ENCODE peak calls at places on chromosomes 1 and 21, in eight cellular contexts. One of them, this sample, is unnamed.

GRCh38 chr1:110540891-110541685 is 22.1 kb upstream of the KCNA10 start:
- DNase-seq in left ventricle myocardium inferior: no peak
- DNase-seq in AG04450: no peak
- DNase-seq in A549: no peak
- DNase-seq in mucosa of descending colon: no peak
- DNase-seq in Calu3: no peak
- DNase-seq in WTC11: no peak
- DNase-seq in astrocyte of the spinal cord: no peak
- DNase-seq in this sample: no peak

GRCh38 chr1:8815582-8816285 is 1.7 kb downstream of the RERE start:
- DNase-seq in mucosa of descending colon: no peak
- DNase-seq in left ventricle myocardium inferior: no peak
- DNase-seq in WTC11: no peak
- DNase-seq in Calu3: no peak
- DNase-seq in A549: no peak
- DNase-seq in astrocyte of the spinal cord: peak
- DNase-seq in AG04450: no peak
- DNase-seq in this sample: no peak

GRCh38 chr1:5748286-5749225 is 243.7 kb downstream of the NPHP4 start:
- DNase-seq in astrocyte of the spinal cord: no peak
- DNase-seq in WTC11: no peak
- DNase-seq in A549: no peak
- DNase-seq in Calu3: no peak
- DNase-seq in mucosa of descending colon: no peak
- DNase-seq in AG04450: no peak
- DNase-seq in left ventricle myocardium inferior: no peak
- DNase-seq in this sample: no peak

GRCh38 chr21:25330266-25330665 is 277.0 kb downstream of the MRPL39 start:
- DNase-seq in A549: no peak
- DNase-seq in astrocyte of the spinal cord: peak
- DNase-seq in left ventricle myocardium inferior: no peak
- DNase-seq in Calu3: no peak
- DNase-seq in AG04450: peak
- DNase-seq in mucosa of descending colon: no peak
- DNase-seq in WTC11: no peak
- DNase-seq in this sample: no peak

GRCh38 chr21:22225299-22225698 is 1227.1 kb downstream of the NCAM2 start:
- DNase-seq in A549: no peak
- DNase-seq in mucosa of descending colon: no peak
- DNase-seq in AG04450: no peak
- DNase-seq in Calu3: no peak
- DNase-seq in WTC11: no peak
- DNase-seq in astrocyte of the spinal cord: no peak
- DNase-seq in left ventricle myocardium inferior: no peak
- DNase-seq in this sample: no peak

GRCh38 chr1:31828926-31829690 is 13.3 kb upstream of the SPOCD1 start:
- DNase-seq in AG04450: no peak
- DNase-seq in astrocyte of the spinal cord: no peak
- DNase-seq in A549: no peak
- DNase-seq in Calu3: no peak
- DNase-seq in left ventricle myocardium inferior: no peak
- DNase-seq in mucosa of descending colon: no peak
- DNase-seq in WTC11: no peak
- DNase-seq in this sample: no peak

GRCh38 chr1:53731779-53732305 is 7.1 kb downstream of the GLIS1 start:
- DNase-seq in WTC11: no peak
- DNase-seq in left ventricle myocardium inferior: no peak
- DNase-seq in AG04450: no peak
- DNase-seq in mucosa of descending colon: no peak
- DNase-seq in Calu3: no peak
- DNase-seq in A549: no peak
- DNase-seq in astrocyte of the spinal cord: peak
- DNase-seq in this sample: no peak

GRCh38 chr1:205800470-205800869 is 12.5 kb downstream of the SLC41A1 start:
- DNase-seq in astrocyte of the spinal cord: peak
- DNase-seq in mucosa of descending colon: no peak
- DNase-seq in A549: no peak
- DNase-seq in Calu3: no peak
- DNase-seq in AG04450: no peak
- DNase-seq in left ventricle myocardium inferior: no peak
- DNase-seq in WTC11: no peak
- DNase-seq in this sample: no peak

GRCh38 chr1:245153645-245154428 is 948 bp upstream of the KIF26B start:
- DNase-seq in left ventricle myocardium inferior: no peak
- DNase-seq in Calu3: peak
- DNase-seq in A549: peak
- DNase-seq in WTC11: no peak
- DNase-seq in astrocyte of the spinal cord: peak
- DNase-seq in AG04450: no peak
- DNase-seq in mucosa of descending colon: no peak
- DNase-seq in this sample: peak

GRCh38 chr1:55206210-55206609 is 9.0 kb downstream of the USP24 start:
- DNase-seq in astrocyte of the spinal cord: no peak
- DNase-seq in left ventricle myocardium inferior: no peak
- DNase-seq in A549: no peak
- DNase-seq in mucosa of descending colon: no peak
- DNase-seq in Calu3: no peak
- DNase-seq in WTC11: no peak
- DNase-seq in AG04450: no peak
- DNase-seq in this sample: no peak

GRCh38 chr1:115238336-115239147 is 99.5 kb downstream of the NGF start:
- DNase-seq in A549: no peak
- DNase-seq in WTC11: no peak
- DNase-seq in mucosa of descending colon: no peak
- DNase-seq in left ventricle myocardium inferior: no peak
- DNase-seq in AG04450: no peak
- DNase-seq in Calu3: no peak
- DNase-seq in astrocyte of the spinal cord: no peak
- DNase-seq in this sample: no peak

DNA sequence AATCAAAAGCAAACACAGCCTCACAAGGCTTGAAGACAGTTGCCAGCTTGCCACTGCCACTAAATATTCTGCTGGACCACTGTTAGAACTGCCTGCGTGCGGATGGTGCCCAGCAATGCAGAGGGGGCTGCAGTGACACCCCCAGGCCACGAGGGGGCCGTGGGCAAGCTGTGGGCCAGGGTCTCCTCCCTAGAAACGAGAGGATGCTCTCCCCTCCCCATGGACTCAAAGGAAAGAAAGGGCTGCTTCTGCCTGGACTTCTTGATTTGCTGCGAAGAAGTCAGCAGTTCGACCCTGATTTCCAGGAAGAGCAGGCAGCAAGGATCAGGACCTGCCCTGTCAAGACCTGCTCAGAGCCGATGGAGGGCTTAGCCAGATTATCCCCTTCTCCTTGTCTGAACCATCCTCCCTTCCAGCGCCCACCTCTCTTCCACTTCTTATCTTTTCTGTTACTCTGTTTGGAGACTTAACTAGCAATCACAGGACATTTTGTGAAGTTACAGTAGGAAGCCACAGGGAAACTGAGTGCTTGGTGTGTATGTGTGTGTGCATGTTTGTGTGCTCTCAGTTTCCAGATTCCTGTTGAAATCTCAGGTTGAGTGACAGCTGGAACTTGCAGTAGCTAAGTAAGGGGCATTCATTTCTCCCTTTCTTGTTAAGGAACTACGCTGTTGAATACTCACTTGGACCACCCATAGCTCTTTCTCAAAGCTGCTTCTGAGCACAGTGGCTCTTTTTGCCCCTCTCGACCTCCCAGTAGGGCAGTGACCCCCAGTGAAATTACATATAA is 2.7 kb downstream of the MAN1C1 start:
- DNase-seq in A549: no peak
- DNase-seq in WTC11: peak
- DNase-seq in astrocyte of the spinal cord: no peak
- DNase-seq in left ventricle myocardium inferior: peak
- DNase-seq in mucosa of descending colon: no peak
- DNase-seq in AG04450: no peak
- DNase-seq in Calu3: peak
- DNase-seq in this sample: peak
- TF ChIP-seq CTCF in A549: peak
- TF ChIP-seq CTCF in WTC11: peak
- TF ChIP-seq CTCF in astrocyte of the spinal cord: peak
- TF ChIP-seq CTCF in left ventricle myocardium inferior: peak
- TF ChIP-seq CTCF in mucosa of descending colon: peak
- TF ChIP-seq CTCF in AG04450: peak
- TF ChIP-seq CTCF in Calu3: peak
- TF ChIP-seq CTCF in this sample: peak

DNA sequence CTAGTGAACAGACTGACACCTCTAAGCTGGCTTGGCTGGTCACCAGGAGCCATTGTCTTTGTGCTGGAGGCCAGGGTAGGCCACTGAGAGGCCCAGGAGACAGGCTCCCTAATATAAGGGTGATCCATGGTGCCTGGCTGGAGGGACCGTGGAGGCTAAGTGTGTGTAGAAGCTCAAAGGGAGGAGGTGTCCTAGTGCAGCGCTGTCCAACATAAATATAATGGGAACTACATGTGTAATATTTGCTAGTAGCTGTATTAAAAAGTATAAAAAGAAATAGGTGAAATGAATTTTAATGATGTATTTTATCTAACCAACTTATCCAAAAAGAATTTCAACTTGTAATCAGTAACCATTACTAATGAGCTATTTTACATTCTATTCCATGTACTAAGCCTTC is 35.0 kb downstream of the SOX13 start:
- DNase-seq in Calu3: no peak
- DNase-seq in left ventricle myocardium inferior: no peak
- DNase-seq in A549: no peak
- DNase-seq in WTC11: no peak
- DNase-seq in AG04450: no peak
- DNase-seq in mucosa of descending colon: no peak
- DNase-seq in astrocyte of the spinal cord: no peak
- DNase-seq in this sample: no peak
- TF ChIP-seq CTCF in Calu3: no peak
- TF ChIP-seq CTCF in left ventricle myocardium inferior: no peak
- TF ChIP-seq CTCF in A549: no peak
- TF ChIP-seq CTCF in WTC11: no peak
- TF ChIP-seq CTCF in AG04450: no peak
- TF ChIP-seq CTCF in mucosa of descending colon: no peak
- TF ChIP-seq CTCF in astrocyte of the spinal cord: no peak
- TF ChIP-seq CTCF in this sample: no peak

GRCh38 chr1:169601096-169601881 is 15.0 kb upstream of the F5 start:
- DNase-seq in astrocyte of the spinal cord: peak
- DNase-seq in WTC11: no peak
- DNase-seq in Calu3: no peak
- DNase-seq in A549: peak
- DNase-seq in left ventricle myocardium inferior: no peak
- DNase-seq in AG04450: no peak
- DNase-seq in mucosa of descending colon: no peak
- DNase-seq in this sample: no peak
- TF ChIP-seq CTCF in astrocyte of the spinal cord: peak
- TF ChIP-seq CTCF in WTC11: no peak
- TF ChIP-seq CTCF in Calu3: peak
- TF ChIP-seq CTCF in A549: peak
- TF ChIP-seq CTCF in left ventricle myocardium inferior: peak
- TF ChIP-seq CTCF in AG04450: peak
- TF ChIP-seq CTCF in mucosa of descending colon: no peak
- TF ChIP-seq CTCF in this sample: peak

DNA sequence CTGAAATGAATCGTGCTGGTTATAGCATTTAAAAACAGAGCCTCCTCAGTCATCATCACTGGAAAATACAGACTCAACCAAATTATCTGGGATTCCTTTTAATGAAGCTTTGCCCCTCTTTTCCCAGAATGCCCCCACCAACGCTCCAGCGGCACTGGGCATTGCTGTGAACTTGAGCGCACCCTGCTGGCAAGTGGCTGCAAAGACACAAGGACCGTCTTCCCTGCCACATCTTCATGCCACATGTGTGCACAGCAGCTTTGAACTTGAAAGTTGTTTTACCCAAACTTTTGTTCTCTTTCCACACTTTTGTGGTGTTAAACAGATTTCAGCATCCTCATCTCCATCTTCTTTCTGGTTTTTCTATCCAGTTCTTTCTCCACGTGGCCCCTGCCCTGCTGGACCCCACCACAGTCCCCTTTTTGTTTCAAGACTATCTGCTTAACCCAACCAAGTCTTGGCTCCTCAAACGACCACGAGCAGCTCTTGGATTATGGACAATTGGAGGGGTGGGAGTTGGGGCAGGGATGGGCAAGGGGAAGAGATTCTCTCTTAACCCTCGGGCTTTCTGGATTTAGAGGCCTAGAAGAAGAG is 12.8 kb upstream of the LMX1A start:
- DNase-seq in WTC11: peak
- DNase-seq in mucosa of descending colon: no peak
- DNase-seq in left ventricle myocardium inferior: peak
- DNase-seq in A549: peak
- DNase-seq in astrocyte of the spinal cord: no peak
- DNase-seq in AG04450: no peak
- DNase-seq in Calu3: peak
- DNase-seq in this sample: peak
- TF ChIP-seq CTCF in WTC11: peak
- TF ChIP-seq CTCF in mucosa of descending colon: peak
- TF ChIP-seq CTCF in left ventricle myocardium inferior: peak
- TF ChIP-seq CTCF in A549: peak
- TF ChIP-seq CTCF in astrocyte of the spinal cord: peak
- TF ChIP-seq CTCF in AG04450: peak
- TF ChIP-seq CTCF in Calu3: peak
- TF ChIP-seq CTCF in this sample: peak

GRCh38 chr21:38929137-38929536 is 123.4 kb downstream of the ETS2 start:
- DNase-seq in WTC11: no peak
- DNase-seq in AG04450: no peak
- DNase-seq in A549: no peak
- DNase-seq in Calu3: no peak
- DNase-seq in mucosa of descending colon: no peak
- DNase-seq in left ventricle myocardium inferior: no peak
- DNase-seq in astrocyte of the spinal cord: no peak
- DNase-seq in this sample: no peak

GRCh38 chr21:38930065-38930464 is 124.3 kb downstream of the ETS2 start:
- DNase-seq in Calu3: no peak
- DNase-seq in AG04450: no peak
- DNase-seq in A549: no peak
- DNase-seq in astrocyte of the spinal cord: no peak
- DNase-seq in left ventricle myocardium inferior: no peak
- DNase-seq in mucosa of descending colon: no peak
- DNase-seq in WTC11: no peak
- DNase-seq in this sample: no peak

GRCh38 chr21:38929652-38930051 is 123.9 kb downstream of the ETS2 start:
- DNase-seq in astrocyte of the spinal cord: no peak
- DNase-seq in Calu3: no peak
- DNase-seq in left ventricle myocardium inferior: no peak
- DNase-seq in AG04450: no peak
- DNase-seq in mucosa of descending colon: no peak
- DNase-seq in A549: no peak
- DNase-seq in WTC11: no peak
- DNase-seq in this sample: no peak

GRCh38 chr21:38933731-38934130 is 128.0 kb downstream of the ETS2 start:
- DNase-seq in WTC11: no peak
- DNase-seq in mucosa of descending colon: no peak
- DNase-seq in A549: no peak
- DNase-seq in AG04450: no peak
- DNase-seq in left ventricle myocardium inferior: no peak
- DNase-seq in Calu3: no peak
- DNase-seq in astrocyte of the spinal cord: no peak
- DNase-seq in this sample: no peak

DNA sequence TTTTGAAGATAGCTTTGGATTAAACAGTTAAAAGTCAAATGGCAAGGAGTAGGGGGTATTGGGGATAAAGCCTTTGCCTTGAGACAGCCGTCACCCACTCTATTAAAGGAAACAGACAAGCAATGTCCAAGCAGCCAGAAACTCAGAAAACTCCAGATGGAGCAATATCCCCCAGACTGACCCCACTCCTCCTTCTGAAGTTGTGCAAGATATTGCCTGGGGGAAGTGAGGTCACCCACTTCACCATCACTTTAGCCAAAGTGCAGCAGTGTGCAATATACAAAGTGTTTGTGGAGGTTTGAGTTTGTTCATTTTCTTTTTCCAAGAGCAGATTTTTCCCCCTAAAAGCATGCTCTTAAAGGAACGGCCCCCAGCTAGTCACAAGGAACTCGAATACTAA is 125.1 kb downstream of the ETS2 start:
- DNase-seq in left ventricle myocardium inferior: no peak
- DNase-seq in AG04450: peak
- DNase-seq in Calu3: no peak
- DNase-seq in mucosa of descending colon: no peak
- DNase-seq in WTC11: no peak
- DNase-seq in astrocyte of the spinal cord: no peak
- DNase-seq in A549: no peak
- DNase-seq in this sample: no peak
- TF ChIP-seq CTCF in left ventricle myocardium inferior: no peak
- TF ChIP-seq CTCF in AG04450: no peak
- TF ChIP-seq CTCF in Calu3: no peak
- TF ChIP-seq CTCF in mucosa of descending colon: no peak
- TF ChIP-seq CTCF in WTC11: no peak
- TF ChIP-seq CTCF in astrocyte of the spinal cord: no peak
- TF ChIP-seq CTCF in A549: no peak
- TF ChIP-seq CTCF in this sample: no peak

This sample was measured in type B pancreatic cell.